ENCODE peak calls at places on chromosome 21, in seven cellular contexts. X, J, S, E, G, A and U are unnamed samples.

GRCh38 chr21:36766511-36766910 is 67.6 kb downstream of the SIM2 start:
- DNase-seq in X (no peak), J (no peak), S (no peak), E (no peak), G (no peak), A (no peak), U (no peak)

GRCh38 chr21:35476616-35477395 is 427.7 kb upstream of the RUNX1 start:
- DNase-seq in X (peak; percentile 65), J (no peak), S (no peak), E (no peak), G (no peak), A (peak; percentile 37), U (no peak)

GRCh38 chr21:37983336-37984095 is 67.3 kb upstream of the KCNJ6 start:
- DNase-seq in X (no peak), J (no peak), S (no peak), E (no peak), G (no peak), A (no peak), U (no peak)

GRCh38 chr21:30326390-30326789 is 6.3 kb upstream of the KRTAP26-1 start:
- DNase-seq in X (no peak), J (no peak), S (no peak), E (no peak), G (no peak), A (no peak), U (no peak)

GRCh38 chr21:36156815-36157670 is at the start of gene DOP1B:
- DNase-seq in X (no peak), J (no peak), S (no peak), E (no peak), G (no peak), A (no peak), U (no peak)

GRCh38 chr21:31564439-31564838 is 95.1 kb upstream of the SOD1 start:
- DNase-seq in X (no peak), J (no peak), S (no peak), E (no peak), G (no peak), A (no peak), U (no peak)

GRCh38 chr21:26061437-26061836 is 109.1 kb downstream of the APP start:
- DNase-seq in X (peak; percentile 82), J (no peak), S (no peak), E (no peak), G (no peak), A (no peak), U (no peak)

GRCh38 chr21:29365636-29366305 is 67.0 kb downstream of the BACH1 start:
- DNase-seq in X (no peak), J (no peak), S (no peak), E (no peak), G (no peak), A (no peak), U (no peak)

GRCh38 chr21:33293811-33294216 is 27.6 kb downstream of the IL10RB start:
- DNase-seq in X (no peak), J (no peak), S (peak; percentile 10), E (no peak), G (no peak), A (no peak), U (no peak)
- H3K27ac ChIP-seq in X (no peak overlapping the region), J (peak overlapping the region; percentile 14), S (no peak overlapping the region), E (no peak overlapping the region), G (no peak overlapping the region), A (no peak overlapping the region), U (no peak overlapping the region)

GRCh38 chr21:41779659-41780058 is 12.8 kb upstream of the RIPK4 start:
- DNase-seq in X (no peak), J (no peak), S (no peak), E (no peak), G (no peak), A (no peak), U (no peak)

GRCh38 chr21:41780337-41781046 is 13.6 kb upstream of the RIPK4 start:
- DNase-seq in X (no peak), J (no peak), S (no peak), E (no peak), G (no peak), A (no peak), U (no peak)

GRCh38 chr21:41778974-41779600 is 12.2 kb upstream of the RIPK4 start:
- DNase-seq in X (no peak), J (no peak), S (no peak), E (no peak), G (peak; percentile 75), A (no peak), U (no peak)

GRCh38 chr21:41776778-41777177 is 9.9 kb upstream of the RIPK4 start:
- DNase-seq in X (no peak), J (no peak), S (no peak), E (no peak), G (no peak), A (no peak), U (no peak)

DNA sequence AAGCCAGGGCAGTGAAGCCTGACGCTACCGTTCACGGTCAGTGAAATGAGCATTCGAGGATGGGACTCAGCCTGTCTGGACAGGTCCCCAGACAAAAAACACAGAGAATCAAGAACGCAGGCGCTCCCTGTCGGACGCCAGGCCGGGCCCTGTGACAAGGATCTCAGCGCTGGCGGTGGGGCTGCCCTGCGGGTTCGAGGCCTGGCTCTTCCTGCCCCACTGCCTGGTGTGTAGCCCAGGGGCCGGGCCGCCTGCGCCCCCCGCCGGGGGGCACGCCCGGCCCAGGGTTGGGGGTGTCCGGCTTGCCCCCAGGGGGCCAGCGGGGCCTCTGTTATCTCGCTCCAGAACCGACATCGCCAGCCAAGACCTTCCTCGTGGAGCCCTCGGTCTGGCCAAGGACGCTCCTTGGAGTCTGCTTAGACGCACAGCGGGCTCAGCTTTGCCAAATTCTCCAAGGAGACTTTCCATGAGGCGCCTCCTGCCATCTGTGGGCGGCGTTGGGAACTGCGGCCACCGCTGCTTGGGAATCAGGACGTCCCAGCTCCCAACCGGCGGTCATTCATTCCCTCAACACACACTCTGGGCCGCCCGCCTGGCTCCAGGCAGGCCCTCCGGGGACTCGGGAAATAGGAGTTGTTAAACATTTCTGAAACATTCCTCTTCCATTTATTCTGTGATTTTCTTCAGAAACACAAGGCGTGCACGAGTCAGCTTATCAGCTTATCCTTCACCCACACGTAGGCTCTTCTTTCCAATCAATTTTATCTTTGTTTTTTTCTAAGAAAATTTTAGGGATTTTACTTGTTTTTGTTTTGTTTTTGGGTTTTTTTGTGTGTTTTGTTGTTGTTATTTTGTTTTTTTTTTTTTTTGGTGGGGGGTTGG is 11.3 kb upstream of the RIPK4 start:
- DNase-seq in X (peak; percentile 78), J (peak; percentile 94), S (no peak), E (no peak), G (peak; percentile 95), A (peak; percentile 30), U (no peak)
- H3K27ac ChIP-seq in X (no peak overlapping the region), J (no peak overlapping the region), S (no peak overlapping the region), E (no peak overlapping the region), G (no peak overlapping the region), A (no peak overlapping the region), U (peak overlapping the region; percentile 31)

DNA sequence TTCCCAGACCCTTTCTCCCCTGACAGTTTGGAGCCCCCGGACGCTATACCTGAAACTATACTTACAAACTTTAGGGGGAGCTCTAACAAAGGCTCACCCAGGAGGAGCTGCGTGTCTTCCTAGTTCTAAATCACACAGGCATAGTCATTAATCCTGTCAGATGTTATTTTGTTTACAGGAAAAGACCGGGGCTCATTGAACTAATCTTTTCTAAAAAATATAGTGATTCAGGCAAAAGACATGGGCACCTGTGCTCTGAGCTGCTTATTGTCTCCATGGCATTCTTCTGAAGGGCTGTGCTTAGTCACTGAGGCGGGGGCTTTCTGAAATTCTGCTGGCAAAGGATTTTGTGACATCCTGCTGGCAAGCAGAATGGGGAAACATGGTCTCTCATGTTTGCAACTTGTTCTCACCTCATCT is 1577.0 kb downstream of the NCAM2 start:
- DNase-seq in X (no peak), J (no peak), S (no peak), E (no peak), G (peak; percentile 46), A (no peak), U (no peak)
- H3K27ac ChIP-seq in X (no peak overlapping the region), J (no peak overlapping the region), S (no peak overlapping the region), E (no peak overlapping the region), G (no peak overlapping the region), A (no peak overlapping the region), U (no peak overlapping the region)

DNA sequence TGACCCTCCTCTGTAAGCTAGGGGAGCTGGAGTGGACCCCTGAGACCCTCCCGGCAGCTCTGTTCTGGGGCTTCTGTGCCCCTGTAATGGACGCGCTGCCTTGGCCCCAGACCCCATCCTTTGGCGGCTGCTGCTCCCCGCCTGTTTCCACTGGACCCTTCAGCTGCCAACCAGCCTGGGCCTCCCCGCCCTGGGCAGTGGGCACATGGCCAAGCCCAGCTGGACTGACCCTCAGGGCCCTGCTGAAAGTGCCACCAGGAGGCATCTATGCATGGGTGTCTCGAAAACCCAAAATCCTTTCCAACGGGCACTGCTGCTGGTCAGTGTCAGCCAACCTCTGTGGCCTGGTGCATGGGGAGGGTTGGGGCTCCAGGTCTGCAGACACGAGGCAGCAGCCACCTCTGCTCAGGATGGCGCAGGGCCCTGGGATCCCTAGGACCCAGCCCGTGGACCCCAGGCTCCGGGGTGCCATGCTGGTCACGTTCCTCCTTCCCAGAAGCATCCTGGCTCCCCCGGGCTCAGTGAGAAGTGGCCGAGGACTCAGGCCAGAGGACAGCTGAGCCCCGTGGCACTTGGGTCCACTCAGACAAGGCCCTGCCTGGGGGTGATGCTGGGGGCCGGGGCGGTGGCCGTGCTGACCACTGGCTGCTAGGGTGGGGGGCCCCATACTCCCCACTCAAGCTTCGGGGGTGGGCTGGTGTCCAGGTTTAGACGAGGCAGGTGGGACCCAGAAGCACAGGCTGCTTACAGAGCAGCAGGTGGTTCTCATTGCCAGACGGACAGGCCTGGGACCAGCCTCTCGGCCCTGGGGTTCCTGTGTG is 46.9 kb downstream of the SLX9 start:
- DNase-seq in X (no peak), J (peak; percentile 64), S (no peak), E (peak; percentile 70), G (no peak), A (no peak), U (no peak)
- H3K27ac ChIP-seq in X (no peak overlapping the region), J (peak overlapping the region; percentile 38), S (no peak overlapping the region), E (no peak overlapping the region), G (no peak overlapping the region), A (no peak overlapping the region), U (no peak overlapping the region)

GRCh38 chr21:43605320-43606244 is 53.7 kb downstream of the HSF2BP start:
- DNase-seq in X (no peak), J (no peak), S (no peak), E (no peak), G (no peak), A (no peak), U (no peak)

GRCh38 chr21:43602277-43603229 is 56.7 kb downstream of the HSF2BP start:
- DNase-seq in X (no peak), J (no peak), S (no peak), E (no peak), G (no peak), A (no peak), U (no peak)

GRCh38 chr21:43603641-43604504 is 55.4 kb downstream of the HSF2BP start:
- DNase-seq in X (peak; percentile 41), J (no peak), S (no peak), E (no peak), G (no peak), A (no peak), U (no peak)

GRCh38 chr21:43604505-43605204 is 54.6 kb downstream of the HSF2BP start:
- DNase-seq in X (no peak), J (no peak), S (no peak), E (no peak), G (no peak), A (no peak), U (no peak)

GRCh38 chr21:43603230-43603626 is 56.1 kb downstream of the HSF2BP start:
- DNase-seq in X (no peak), J (no peak), S (no peak), E (no peak), G (no peak), A (no peak), U (no peak)
- H3K27ac ChIP-seq in X (no peak overlapping the region), J (no peak overlapping the region), S (no peak overlapping the region), E (no peak overlapping the region), G (no peak overlapping the region), A (no peak overlapping the region), U (no peak overlapping the region)